ENCODE peak calls at places on chromosomes 16 and 17, in six cellular contexts. One of them, this sample, is unnamed. For H3K4me1, the result is how much of the 10 kb centered on the place peaks cover.

GRCh38 chr17:12007466-12007865 is 10.2 kb upstream of the ZNF18 start:
- DNase-seq in neural progenitor cell: no peak
- DNase-seq in CD8-positive, alpha-beta T cell: no peak
- DNase-seq in A549: no peak
- DNase-seq in Peyer's patch: no peak
- DNase-seq in fibroblast of lung: no peak
- DNase-seq in this sample: no peak

GRCh38 chr17:77728022-77728671 is 230.4 kb upstream of the TNRC6C start:
- DNase-seq in neural progenitor cell: no peak
- DNase-seq in CD8-positive, alpha-beta T cell: no peak
- DNase-seq in A549: peak
- DNase-seq in Peyer's patch: peak
- DNase-seq in fibroblast of lung: no peak
- DNase-seq in this sample: no peak

GRCh38 chr17:42405963-42406495 is 17.0 kb downstream of the CAVIN1 start:
- DNase-seq in neural progenitor cell: peak
- DNase-seq in CD8-positive, alpha-beta T cell: peak
- DNase-seq in A549: peak
- DNase-seq in Peyer's patch: peak
- DNase-seq in fibroblast of lung: peak
- DNase-seq in this sample: peak

GRCh38 chr16:19817122-19817521 is 67.5 kb downstream of the GPRC5B start:
- DNase-seq in neural progenitor cell: peak
- DNase-seq in CD8-positive, alpha-beta T cell: no peak
- DNase-seq in A549: no peak
- DNase-seq in Peyer's patch: no peak
- DNase-seq in fibroblast of lung: no peak
- DNase-seq in this sample: no peak

GRCh38 chr17:72118588-72119279 is 2.1 kb upstream of the SOX9 start:
- DNase-seq in neural progenitor cell: peak
- DNase-seq in CD8-positive, alpha-beta T cell: no peak
- DNase-seq in A549: peak
- DNase-seq in Peyer's patch: no peak
- DNase-seq in fibroblast of lung: peak
- DNase-seq in this sample: no peak

GRCh38 chr17:7903154-7904103 is 12.7 kb downstream of the RNF227 start:
- DNase-seq in neural progenitor cell: peak
- DNase-seq in CD8-positive, alpha-beta T cell: no peak
- DNase-seq in A549: no peak
- DNase-seq in Peyer's patch: no peak
- DNase-seq in fibroblast of lung: no peak
- DNase-seq in this sample: no peak

GRCh38 chr17:77383613-77384608 is 243.1 kb downstream of the SEC14L1 start:
- DNase-seq in neural progenitor cell: no peak
- DNase-seq in CD8-positive, alpha-beta T cell: no peak
- DNase-seq in A549: no peak
- DNase-seq in Peyer's patch: no peak
- DNase-seq in fibroblast of lung: no peak
- DNase-seq in this sample: no peak

GRCh38 chr16:55471448-55472097 is 7.4 kb upstream of the MMP2 start:
- DNase-seq in neural progenitor cell: no peak
- DNase-seq in CD8-positive, alpha-beta T cell: no peak
- DNase-seq in A549: peak
- DNase-seq in Peyer's patch: no peak
- DNase-seq in fibroblast of lung: peak
- DNase-seq in this sample: no peak

GRCh38 chr16:28876973-28877641 is 1.2 kb upstream of the ATP2A1 start:
- DNase-seq in neural progenitor cell: peak
- DNase-seq in CD8-positive, alpha-beta T cell: no peak
- DNase-seq in A549: no peak
- DNase-seq in Peyer's patch: no peak
- DNase-seq in fibroblast of lung: no peak
- DNase-seq in this sample: no peak

GRCh38 chr17:499836-500543 is 147.4 kb upstream of the RPH3AL start:
- DNase-seq in neural progenitor cell: no peak
- DNase-seq in CD8-positive, alpha-beta T cell: no peak
- DNase-seq in A549: no peak
- DNase-seq in Peyer's patch: no peak
- DNase-seq in fibroblast of lung: no peak
- DNase-seq in this sample: no peak
- H3K4me3 ChIP-seq in neural progenitor cell: no peak
- H3K4me3 ChIP-seq in CD8-positive, alpha-beta T cell: peak
- H3K4me3 ChIP-seq in A549: no peak
- H3K4me3 ChIP-seq in Peyer's patch: no peak
- H3K4me3 ChIP-seq in fibroblast of lung: no peak
- H3K4me3 ChIP-seq in this sample: no peak

DNA sequence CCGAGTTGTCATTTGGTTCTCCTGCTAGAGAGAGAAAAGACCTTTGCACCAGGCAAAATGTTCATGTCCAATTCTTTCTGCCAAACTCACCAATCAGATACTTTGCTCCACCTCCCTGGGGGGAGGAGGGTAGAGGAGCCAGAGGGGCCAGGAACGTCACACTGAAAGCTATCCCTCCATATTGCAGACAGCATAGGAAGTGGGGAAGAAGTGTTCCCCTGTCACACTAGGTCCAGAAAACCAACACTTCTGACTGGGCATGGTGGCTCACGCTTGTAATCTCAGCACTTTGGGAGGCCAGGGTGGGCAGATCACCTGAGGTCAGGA is 9.5 kb downstream of the HSD17B2 start:
- DNase-seq in neural progenitor cell: no peak
- DNase-seq in CD8-positive, alpha-beta T cell: no peak
- DNase-seq in A549: no peak
- DNase-seq in Peyer's patch: no peak
- DNase-seq in fibroblast of lung: peak
- DNase-seq in this sample: no peak
- TF ChIP-seq CTCF in neural progenitor cell: no peak
- TF ChIP-seq CTCF in CD8-positive, alpha-beta T cell: no peak
- TF ChIP-seq CTCF in A549: no peak
- TF ChIP-seq CTCF in Peyer's patch: no peak
- TF ChIP-seq CTCF in fibroblast of lung: no peak
- TF ChIP-seq CTCF in this sample: no peak

DNA sequence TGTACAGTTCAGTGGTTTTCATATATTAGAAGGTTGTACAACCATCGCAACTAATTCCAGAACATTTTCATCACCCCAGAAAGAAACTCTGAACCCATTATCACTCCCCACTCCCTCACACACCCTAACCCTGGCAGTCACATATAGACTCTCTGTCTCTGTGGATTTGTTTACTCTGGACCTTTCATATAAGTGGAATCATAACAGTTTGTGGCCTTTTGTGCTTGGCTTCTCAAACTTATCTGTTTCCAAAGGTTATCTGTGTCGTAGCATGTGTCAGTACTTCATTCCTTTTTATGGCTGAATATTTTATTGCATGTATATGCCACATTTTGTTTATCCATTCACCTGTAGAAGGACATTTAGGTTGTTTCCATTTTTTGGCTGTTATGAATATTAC is 12.4 kb downstream of the TENT4B start:
- DNase-seq in neural progenitor cell: no peak
- DNase-seq in CD8-positive, alpha-beta T cell: no peak
- DNase-seq in A549: no peak
- DNase-seq in Peyer's patch: no peak
- DNase-seq in fibroblast of lung: no peak
- DNase-seq in this sample: no peak
- H3K4me1 ChIP-seq in neural progenitor cell: under half
- H3K4me1 ChIP-seq in CD8-positive, alpha-beta T cell: half or more
- H3K4me1 ChIP-seq in A549: under half
- H3K4me1 ChIP-seq in Peyer's patch: under half
- H3K4me1 ChIP-seq in fibroblast of lung: under half
- H3K4me1 ChIP-seq in this sample: under half

DNA sequence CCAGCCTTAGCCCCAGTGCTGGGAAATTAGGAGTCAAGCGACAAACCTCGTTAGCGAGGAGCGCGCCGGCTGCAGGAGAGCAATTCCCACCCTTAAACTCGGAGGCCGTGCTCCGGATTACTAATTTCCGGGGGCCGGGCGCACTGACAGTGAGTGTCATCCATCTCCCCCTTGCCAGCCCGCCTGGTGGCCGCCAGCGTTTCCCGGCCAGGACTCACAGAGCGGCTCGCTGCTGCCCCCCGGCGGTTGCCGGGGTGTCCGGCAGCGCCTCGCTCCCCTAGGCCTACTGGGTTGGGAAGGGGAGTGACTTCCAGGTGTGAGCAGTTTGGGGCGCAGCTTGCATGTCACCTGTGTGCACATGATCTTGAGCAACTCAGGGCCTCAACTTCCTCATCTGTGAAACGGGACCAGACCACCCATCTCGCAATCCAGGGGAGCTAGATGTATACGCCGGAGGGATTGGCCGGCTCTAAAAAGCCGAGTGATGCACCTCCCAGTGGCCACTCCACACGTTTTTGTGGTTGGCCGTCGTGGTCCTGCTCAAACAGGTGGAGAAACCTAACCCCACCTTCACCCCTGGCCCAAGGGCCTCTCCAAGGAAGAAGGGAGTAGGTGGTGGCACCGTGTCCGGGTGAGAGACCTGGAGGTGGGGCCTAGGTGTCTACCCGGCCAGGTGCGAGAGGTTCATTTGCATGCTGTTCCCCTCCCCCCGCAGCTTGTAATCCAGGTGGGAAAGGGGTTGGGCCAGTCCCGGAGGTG is 2.5 kb upstream of the GSE1 start:
- DNase-seq in neural progenitor cell: peak
- DNase-seq in CD8-positive, alpha-beta T cell: peak
- DNase-seq in A549: peak
- DNase-seq in Peyer's patch: peak
- DNase-seq in fibroblast of lung: peak
- DNase-seq in this sample: peak
- H3K4me3 ChIP-seq in neural progenitor cell: peak
- H3K4me3 ChIP-seq in CD8-positive, alpha-beta T cell: peak
- H3K4me3 ChIP-seq in A549: peak
- H3K4me3 ChIP-seq in Peyer's patch: peak
- H3K4me3 ChIP-seq in fibroblast of lung: no peak
- H3K4me3 ChIP-seq in this sample: no peak

GRCh38 chr17:48011405-48012150 is 26.0 kb downstream of the COPZ2 start:
- DNase-seq in neural progenitor cell: peak
- DNase-seq in CD8-positive, alpha-beta T cell: no peak
- DNase-seq in A549: peak
- DNase-seq in Peyer's patch: peak
- DNase-seq in fibroblast of lung: peak
- DNase-seq in this sample: peak
- TF ChIP-seq CTCF in neural progenitor cell: peak
- TF ChIP-seq CTCF in CD8-positive, alpha-beta T cell: peak
- TF ChIP-seq CTCF in A549: peak
- TF ChIP-seq CTCF in Peyer's patch: peak
- TF ChIP-seq CTCF in fibroblast of lung: peak
- TF ChIP-seq CTCF in this sample: peak

DNA sequence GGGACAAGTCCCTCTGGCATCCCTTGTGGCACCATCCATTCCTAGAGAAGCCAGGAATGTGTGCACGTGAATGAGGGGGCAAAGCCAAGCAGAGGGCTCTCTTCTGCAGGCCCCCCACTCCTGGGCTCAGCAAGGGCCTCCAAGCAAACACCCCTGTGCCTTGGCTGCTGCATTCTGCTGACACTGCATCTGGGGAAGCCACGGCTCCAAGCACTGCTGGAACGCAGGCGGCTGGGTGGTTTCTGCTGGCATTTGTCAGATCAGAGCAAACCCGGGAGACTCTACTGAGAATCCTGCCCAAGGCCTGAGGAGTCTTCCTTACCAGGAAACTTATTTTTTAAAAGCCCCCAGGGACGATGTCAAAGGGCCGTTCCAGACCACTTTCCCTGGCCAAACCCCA is 23.3 kb downstream of the ATP6V0D1 start:
- DNase-seq in neural progenitor cell: no peak
- DNase-seq in CD8-positive, alpha-beta T cell: no peak
- DNase-seq in A549: no peak
- DNase-seq in Peyer's patch: no peak
- DNase-seq in fibroblast of lung: no peak
- DNase-seq in this sample: peak
- H3K4me1 ChIP-seq in neural progenitor cell: under half
- H3K4me1 ChIP-seq in CD8-positive, alpha-beta T cell: under half
- H3K4me1 ChIP-seq in A549: under half
- H3K4me1 ChIP-seq in Peyer's patch: under half
- H3K4me1 ChIP-seq in fibroblast of lung: under half
- H3K4me1 ChIP-seq in this sample: half or more

GRCh38 chr17:48605991-48606891 is 1.5 kb upstream of the HOXB6 start:
- DNase-seq in neural progenitor cell: peak
- DNase-seq in CD8-positive, alpha-beta T cell: no peak
- DNase-seq in A549: no peak
- DNase-seq in Peyer's patch: no peak
- DNase-seq in fibroblast of lung: no peak
- DNase-seq in this sample: no peak

GRCh38 chr17:48604770-48605329 is at the start of gene HOXB6:
- DNase-seq in neural progenitor cell: no peak
- DNase-seq in CD8-positive, alpha-beta T cell: no peak
- DNase-seq in A549: peak
- DNase-seq in Peyer's patch: no peak
- DNase-seq in fibroblast of lung: no peak
- DNase-seq in this sample: peak

GRCh38 chr17:48601528-48602430 is 3.0 kb downstream of the HOXB6 start:
- DNase-seq in neural progenitor cell: no peak
- DNase-seq in CD8-positive, alpha-beta T cell: no peak
- DNase-seq in A549: peak
- DNase-seq in Peyer's patch: no peak
- DNase-seq in fibroblast of lung: no peak
- DNase-seq in this sample: peak

GRCh38 chr17:48605409-48605864 is 651 bp upstream of the HOXB6 start:
- DNase-seq in neural progenitor cell: no peak
- DNase-seq in CD8-positive, alpha-beta T cell: no peak
- DNase-seq in A549: no peak
- DNase-seq in Peyer's patch: no peak
- DNase-seq in fibroblast of lung: no peak
- DNase-seq in this sample: peak

DNA sequence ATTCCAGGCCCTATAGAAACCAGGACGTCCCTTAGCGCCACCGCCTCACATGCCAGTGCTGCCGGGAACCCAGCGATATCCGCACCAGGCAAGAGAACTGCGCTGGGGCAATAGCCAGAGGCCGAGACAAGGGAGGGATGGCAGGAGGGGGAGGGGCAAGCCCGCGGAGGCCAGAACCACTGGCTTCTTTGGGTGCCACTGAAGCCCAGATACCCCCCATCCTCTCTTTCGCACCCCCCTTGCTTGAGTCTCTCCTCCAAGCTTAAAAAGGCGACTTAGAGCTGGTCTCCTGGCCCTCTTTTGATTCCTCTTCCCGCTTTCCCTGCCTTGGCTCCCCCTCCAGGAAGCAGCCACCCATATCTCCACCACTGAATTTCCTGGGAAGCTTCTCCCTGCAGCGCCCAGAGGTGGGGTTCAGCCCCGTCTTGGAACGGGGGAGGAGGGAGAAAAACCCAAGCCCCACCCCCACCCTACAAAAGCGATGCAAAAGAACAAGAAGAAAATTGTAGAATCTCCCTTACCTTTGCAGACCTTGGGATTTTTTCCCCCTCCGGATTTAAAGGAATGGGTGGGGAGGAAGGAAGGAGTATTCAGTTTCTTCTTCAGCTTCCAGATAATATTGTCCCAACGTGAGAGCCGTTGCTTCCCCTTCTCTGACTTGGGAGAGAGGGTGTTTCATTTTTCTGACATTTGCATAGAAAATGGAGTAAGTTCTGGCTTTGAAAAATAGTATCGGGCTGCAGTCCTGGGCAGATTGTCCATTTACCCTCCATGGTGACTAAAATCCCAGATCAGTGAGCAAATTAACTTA is 622 bp downstream of the HOXB6 start:
- DNase-seq in neural progenitor cell: no peak
- DNase-seq in CD8-positive, alpha-beta T cell: no peak
- DNase-seq in A549: peak
- DNase-seq in Peyer's patch: no peak
- DNase-seq in fibroblast of lung: no peak
- DNase-seq in this sample: peak
- H3K4me3 ChIP-seq in neural progenitor cell: no peak
- H3K4me3 ChIP-seq in CD8-positive, alpha-beta T cell: no peak
- H3K4me3 ChIP-seq in A549: peak
- H3K4me3 ChIP-seq in Peyer's patch: peak
- H3K4me3 ChIP-seq in fibroblast of lung: peak
- H3K4me3 ChIP-seq in this sample: peak

This sample was measured in mucosa of descending colon.